ENCODE peak calls at places on chromosome 18, in seven cellular contexts. K is HCT116, F is H1, D is HepG2, U is K562, V is SK-N-SH, N is GM12878. L is an unnamed sample.

GRCh38 chr18:34820360-34820759 is 110.3 kb downstream of the DTNA start:
- DNase-seq in K (no peak), F (no peak), D (no peak), U (no peak), V (no peak), N (no peak), L (no peak)

GRCh38 chr18:69787825-69788547 is 159.7 kb downstream of the CD226 start:
- DNase-seq in K (peak), F (no peak), D (peak), U (no peak), V (no peak), N (no peak), L (no peak)

GRCh38 chr18:71027531-71027930 is 738.7 kb downstream of the SOCS6 start:
- DNase-seq in K (no peak), F (no peak), D (no peak), U (no peak), V (no peak), N (no peak), L (no peak)

GRCh38 chr18:6498265-6498664 is 83.6 kb upstream of the L3MBTL4 start:
- DNase-seq in K (no peak), F (no peak), D (no peak), U (no peak), V (peak), N (no peak), L (no peak)

GRCh38 chr18:47635416-47635815 is 295.0 kb downstream of the SMAD2 start:
- DNase-seq in K (no peak), F (no peak), D (no peak), U (no peak), V (no peak), N (no peak), L (no peak)

GRCh38 chr18:76452357-76452756 is 42.7 kb downstream of the ZNF516 start:
- DNase-seq in K (no peak), F (no peak), D (no peak), U (no peak), V (no peak), N (no peak), L (no peak)

GRCh38 chr18:33578371-33579146 is 540 bp downstream of the ASXL3 start:
- DNase-seq in K (no peak), F (no peak), D (peak), U (no peak), V (no peak), N (no peak), L (no peak)

GRCh38 chr18:3213231-3214059 is 6.3 kb downstream of the MYOM1 start:
- DNase-seq in K (no peak), F (no peak), D (no peak), U (no peak), V (peak), N (no peak), L (no peak)

GRCh38 chr18:8389391-8390340 is 219.6 kb upstream of the RAB12 start:
- DNase-seq in K (peak), F (peak), D (peak), U (peak), V (peak), N (no peak), L (peak)

GRCh38 chr18:2907459-2908145 is 60.8 kb downstream of the EMILIN2 start:
- DNase-seq in K (no peak), F (no peak), D (no peak), U (no peak), V (peak), N (no peak), L (no peak)

GRCh38 chr18:77905011-77905410 is 655.4 kb downstream of the GALR1 start:
- DNase-seq in K (no peak), F (no peak), D (no peak), U (no peak), V (no peak), N (no peak), L (no peak)

GRCh38 chr18:40651163-40651562 is 1303.9 kb upstream of the PIK3C3 start:
- DNase-seq in K (no peak), F (no peak), D (no peak), U (no peak), V (no peak), N (no peak), L (no peak)

GRCh38 chr18:5410582-5410981 is 115.1 kb upstream of the ZBTB14 start:
- DNase-seq in K (no peak), F (no peak), D (no peak), U (no peak), V (no peak), N (no peak), L (peak)

GRCh38 chr18:78913830-78914585 is 65.6 kb upstream of the SALL3 start:
- DNase-seq in K (no peak), F (no peak), D (no peak), U (no peak), V (no peak), N (no peak), L (no peak)
- TF ChIP-seq JUND in K (no peak), F (no peak), D (no peak), U (no peak), V (no peak), N (no peak), L (no peak)

GRCh38 chr18:59547691-59548182 is 149.5 kb downstream of the CCBE1 start:
- DNase-seq in K (no peak), F (no peak), D (no peak), U (peak), V (no peak), N (no peak), L (no peak)
- TF ChIP-seq JUND in K (no peak), F (no peak), D (no peak), U (no peak), V (no peak), N (no peak), L (no peak)

DNA sequence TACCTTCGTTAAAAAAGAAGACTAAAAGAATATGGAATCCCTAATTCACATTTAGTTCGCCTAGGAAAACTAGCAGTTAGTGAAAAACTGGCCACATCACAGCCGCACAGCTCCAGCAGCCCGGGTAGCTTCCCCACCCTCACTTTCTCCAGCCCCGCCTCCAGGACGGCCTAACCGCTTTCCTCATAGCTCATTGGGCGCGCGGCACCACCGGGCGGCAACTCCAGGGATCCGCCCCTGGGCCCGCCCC is 193 bp upstream of the MIB1 start:
- DNase-seq in K (no peak), F (peak), D (peak), U (peak), V (no peak), N (no peak), L (peak)
- TF ChIP-seq JUND in K (no peak), F (no peak), D (no peak), U (peak), V (no peak), N (no peak), L (no peak)

GRCh38 chr18:48797841-48798255 is 152.9 kb downstream of the SMAD7 start:
- DNase-seq in K (no peak), F (no peak), D (no peak), U (peak), V (peak), N (no peak), L (no peak)
- TF ChIP-seq JUND in K (no peak), F (no peak), D (no peak), U (peak), V (no peak), N (no peak), L (no peak)

DNA sequence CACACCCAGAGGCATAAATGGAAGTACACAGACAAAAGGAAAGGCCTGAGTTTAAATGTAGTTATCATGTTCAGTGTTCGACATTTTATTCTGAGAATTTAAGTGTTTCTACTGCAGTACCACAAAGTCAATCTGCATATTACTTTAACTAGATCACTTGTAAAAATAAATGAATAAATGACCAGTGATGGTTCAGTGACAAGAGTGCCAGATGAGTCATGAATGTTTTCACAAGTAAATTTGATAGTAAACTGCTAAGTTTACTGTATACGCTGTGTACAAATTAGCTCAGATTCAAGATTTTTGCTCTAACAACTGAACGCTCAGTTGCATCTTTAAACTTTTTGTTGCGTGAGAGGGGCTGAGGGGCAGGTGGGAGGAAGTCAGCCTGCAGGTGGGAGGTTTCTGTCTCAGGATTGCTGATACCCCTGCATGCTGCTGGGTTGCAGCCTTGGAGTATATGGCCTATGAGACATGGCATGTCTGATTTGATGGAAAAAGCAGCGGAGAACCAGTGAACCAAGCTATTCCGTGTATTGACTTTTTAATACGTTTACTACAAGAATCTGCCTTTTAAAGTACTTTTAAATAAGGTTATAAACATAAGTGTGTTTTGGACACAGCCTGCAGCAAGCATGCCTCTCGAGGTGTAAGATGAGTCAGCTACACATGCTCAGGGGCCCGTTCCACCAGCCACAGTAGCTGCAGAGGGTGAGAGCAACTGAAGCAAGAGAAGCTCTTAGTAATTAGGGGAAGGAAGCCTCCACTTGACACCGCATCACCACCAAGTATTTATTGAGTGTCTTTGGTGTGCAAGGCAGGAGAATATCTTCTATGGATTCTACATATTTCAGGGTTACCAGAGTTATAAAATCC is 245.1 kb downstream of the NEDD4L start:
- DNase-seq in K (no peak), F (no peak), D (no peak), U (no peak), V (no peak), N (no peak), L (no peak)
- TF ChIP-seq JUND in K (peak), F (no peak), D (no peak), U (no peak), V (no peak), N (no peak), L (no peak)

GRCh38 chr18:22974707-22975106 is 41.6 kb downstream of the RBBP8 start:
- DNase-seq in K (no peak), F (no peak), D (no peak), U (no peak), V (no peak), N (no peak), L (no peak)
- TF ChIP-seq JUND in K (no peak), F (no peak), D (no peak), U (no peak), V (no peak), N (no peak), L (no peak)